ENCODE peak calls at places on chromosomes 5 and 9, in four cellular contexts. One of them, this sample, is unnamed.

GRCh38 chr5:108381955-108382783 is at the start of gene FBXL17:
- DNase-seq in adipocyte: peak; percentile 92
- DNase-seq in OCI-M1: peak; percentile 96
- DNase-seq in astrocyte: peak; percentile 84
- DNase-seq in this sample: peak; percentile 85

GRCh38 chr5:55850839-55851674 is at the start of gene IL31RA:
- DNase-seq in astrocyte: peak; percentile 87
- DNase-seq in adipocyte: peak; percentile 79
- DNase-seq in OCI-M1: peak; percentile 31
- DNase-seq in this sample: peak; percentile 94

GRCh38 chr9:17521456-17521855 is 57.4 kb upstream of the SH3GL2 start:
- DNase-seq in OCI-M1: no peak
- DNase-seq in adipocyte: no peak
- DNase-seq in astrocyte: no peak
- DNase-seq in this sample: no peak

GRCh38 chr9:86563350-86563749 is 209.1 kb upstream of the TUT7 start:
- DNase-seq in adipocyte: peak; percentile 57
- DNase-seq in astrocyte: peak; percentile 3
- DNase-seq in OCI-M1: no peak
- DNase-seq in this sample: peak; percentile 18

GRCh38 chr9:95901506-95901905 is 26.0 kb downstream of the ERCC6L2 start:
- DNase-seq in adipocyte: no peak
- DNase-seq in OCI-M1: no peak
- DNase-seq in astrocyte: no peak
- DNase-seq in this sample: peak; percentile 9

GRCh38 chr5:14365831-14366435 is 215.7 kb upstream of the OTULINL start:
- DNase-seq in OCI-M1: no peak
- DNase-seq in adipocyte: no peak
- DNase-seq in astrocyte: peak; percentile 67
- DNase-seq in this sample: peak; percentile 28

GRCh38 chr9:136759436-136760325 is 1.6 kb upstream of the LCN8 start:
- DNase-seq in OCI-M1: no peak
- DNase-seq in adipocyte: no peak
- DNase-seq in astrocyte: no peak
- DNase-seq in this sample: no peak

GRCh38 chr9:99253772-99254431 is 31.8 kb downstream of the SEC61B start:
- DNase-seq in adipocyte: no peak
- DNase-seq in astrocyte: peak; percentile 14
- DNase-seq in OCI-M1: no peak
- DNase-seq in this sample: no peak

GRCh38 chr9:98614941-98615340 is 93.8 kb downstream of the GABBR2 start:
- DNase-seq in adipocyte: no peak
- DNase-seq in astrocyte: no peak
- DNase-seq in OCI-M1: no peak
- DNase-seq in this sample: no peak

GRCh38 chr5:96322217-96322616 is 110.8 kb downstream of the PCSK1 start:
- DNase-seq in astrocyte: no peak
- DNase-seq in OCI-M1: no peak
- DNase-seq in adipocyte: no peak
- DNase-seq in this sample: no peak

GRCh38 chr9:97779608-97780007 is 73.4 kb upstream of the FOXE1 start:
- DNase-seq in astrocyte: no peak
- DNase-seq in OCI-M1: no peak
- DNase-seq in adipocyte: no peak
- DNase-seq in this sample: no peak

GRCh38 chr9:115006660-115007059 is 76.3 kb upstream of the TNFSF8 start:
- DNase-seq in astrocyte: peak; percentile 98
- DNase-seq in OCI-M1: no peak
- DNase-seq in adipocyte: peak; percentile 48
- DNase-seq in this sample: peak; percentile 54

GRCh38 chr5:10140195-10140973 is 109.3 kb downstream of the ATPSCKMT start:
- DNase-seq in astrocyte: no peak
- DNase-seq in adipocyte: peak; percentile 16
- DNase-seq in OCI-M1: no peak
- DNase-seq in this sample: no peak

GRCh38 chr5:73376618-73377170 is 71.9 kb downstream of the FOXD1 start:
- DNase-seq in astrocyte: peak; percentile 81
- DNase-seq in OCI-M1: no peak
- DNase-seq in adipocyte: peak; percentile 34
- DNase-seq in this sample: peak; percentile 39

GRCh38 chr9:76316069-76316468 is 78.2 kb downstream of the RFK start:
- DNase-seq in adipocyte: no peak
- DNase-seq in astrocyte: no peak
- DNase-seq in OCI-M1: no peak
- DNase-seq in this sample: no peak

GRCh38 chr5:2221450-2221849 is 338.7 kb upstream of the IRX4 start:
- DNase-seq in astrocyte: no peak
- DNase-seq in OCI-M1: no peak
- DNase-seq in adipocyte: no peak
- DNase-seq in this sample: no peak

GRCh38 chr5:174503461-174504265 is 220.7 kb upstream of the MSX2 start:
- DNase-seq in OCI-M1: no peak
- DNase-seq in adipocyte: peak; percentile 81
- DNase-seq in astrocyte: peak; percentile 87
- DNase-seq in this sample: peak; percentile 40

This sample was measured in renal cortical epithelial cell.